ENCODE peak calls at places on chromosomes 2 and 18, in eight cellular contexts. O is IMR-90; I is NCI-H345; D is stimulated activated CD8-positive, alpha-beta memory T cell treated with anti-CD3 and anti-CD28 coated beads, Interleukin-7, amount 100 ng/mL, for 24 hours; S is GM20000; U is AML-193; L is T-helper 9 cell; Q is A549. G is an unnamed sample.

GRCh38 chr2:105893011-105893995 is 148.6 kb downstream of the NCK2 start:
- DNase-seq in O (no peak), I (no peak), D (no peak), S (no peak), U (no peak), L (no peak), Q (no peak), G (no peak)

GRCh38 chr18:50786851-50787250 is 33.0 kb downstream of the MRO start:
- DNase-seq in O (no peak), I (no peak), D (no peak), S (no peak), U (no peak), L (no peak), Q (no peak), G (no peak)

GRCh38 chr2:220835563-220835962 is 736.5 kb downstream of the EPHA4 start:
- DNase-seq in O (peak), I (no peak), D (no peak), S (no peak), U (no peak), L (no peak), Q (peak), G (no peak)

GRCh38 chr2:200314976-200315567 is 8.6 kb downstream of the SPATS2L start:
- DNase-seq in O (no peak), I (no peak), D (no peak), S (no peak), U (no peak), L (no peak), Q (no peak), G (no peak)

GRCh38 chr2:68537872-68538271 is 70.5 kb downstream of the APLF start:
- DNase-seq in O (peak), I (no peak), D (no peak), S (no peak), U (peak), L (no peak), Q (no peak), G (no peak)

GRCh38 chr2:240139011-240139441 is 1.4 kb downstream of the OTOS start:
- DNase-seq in O (no peak), I (no peak), D (no peak), S (no peak), U (no peak), L (no peak), Q (no peak), G (no peak)

GRCh38 chr2:20641123-20641985 is 9.5 kb downstream of the HS1BP3 start:
- DNase-seq in O (peak), I (no peak), D (no peak), S (no peak), U (no peak), L (no peak), Q (peak), G (no peak)

GRCh38 chr18:62493033-62493862 is 29.6 kb upstream of the ZCCHC2 start:
- DNase-seq in O (no peak), I (no peak), D (no peak), S (no peak), U (no peak), L (no peak), Q (no peak), G (no peak)

GRCh38 chr2:113755690-113756063 is 765 bp downstream of the SLC35F5 start:
- DNase-seq in O (peak), I (no peak), D (no peak), S (peak), U (no peak), L (no peak), Q (peak), G (no peak)

GRCh38 chr2:237201461-237202287 is 116.0 kb downstream of the COPS8 start:
- DNase-seq in O (peak), I (no peak), D (no peak), S (no peak), U (no peak), L (no peak), Q (peak), G (no peak)

GRCh38 chr2:8119782-8120551 is 561.9 kb upstream of the ID2 start:
- DNase-seq in O (peak), I (no peak), D (no peak), S (peak), U (no peak), L (no peak), Q (no peak), G (no peak)

G was measured in GF-D8.